ENCODE peak calls at places on chromosomes 7 and 10, in seven cellular contexts. One of them, this sample, is unnamed.

GRCh38 chr10:99444676-99445075 is 14.3 kb upstream of the GOT1 start:
- DNase-seq in anterior cingulate cortex: no peak
- DNase-seq in HEK293T: no peak
- DNase-seq in putamen: no peak
- DNase-seq in GM03348: no peak
- DNase-seq in stimulated activated CD8-positive, alpha-beta memory T cell treated with anti-CD3 and anti-CD28 coated beads, Interleukin-4, amount 100 ng/mL, for 24 hours: no peak
- DNase-seq in lower lobe of right lung: no peak
- DNase-seq in this sample: no peak

GRCh38 chr7:24601600-24601999 is 28.3 kb downstream of the PALS2 start:
- DNase-seq in lower lobe of right lung: no peak
- DNase-seq in anterior cingulate cortex: no peak
- DNase-seq in putamen: no peak
- DNase-seq in GM03348: no peak
- DNase-seq in HEK293T: no peak
- DNase-seq in stimulated activated CD8-positive, alpha-beta memory T cell treated with anti-CD3 and anti-CD28 coated beads, Interleukin-4, amount 100 ng/mL, for 24 hours: no peak
- DNase-seq in this sample: no peak

GRCh38 chr7:4171029-4171786 is 510.9 kb upstream of the FOXK1 start:
- DNase-seq in stimulated activated CD8-positive, alpha-beta memory T cell treated with anti-CD3 and anti-CD28 coated beads, Interleukin-4, amount 100 ng/mL, for 24 hours: no peak
- DNase-seq in lower lobe of right lung: no peak
- DNase-seq in GM03348: no peak
- DNase-seq in anterior cingulate cortex: no peak
- DNase-seq in HEK293T: no peak
- DNase-seq in putamen: no peak
- DNase-seq in this sample: no peak

GRCh38 chr7:117800406-117800805 is 72.8 kb downstream of the CTTNBP2 start:
- DNase-seq in putamen: no peak
- DNase-seq in GM03348: no peak
- DNase-seq in lower lobe of right lung: no peak
- DNase-seq in anterior cingulate cortex: no peak
- DNase-seq in stimulated activated CD8-positive, alpha-beta memory T cell treated with anti-CD3 and anti-CD28 coated beads, Interleukin-4, amount 100 ng/mL, for 24 hours: no peak
- DNase-seq in HEK293T: no peak
- DNase-seq in this sample: no peak

GRCh38 chr10:48792687-48793096 is 108.0 kb downstream of the WDFY4 start:
- DNase-seq in lower lobe of right lung: no peak
- DNase-seq in anterior cingulate cortex: no peak
- DNase-seq in putamen: no peak
- DNase-seq in GM03348: peak
- DNase-seq in stimulated activated CD8-positive, alpha-beta memory T cell treated with anti-CD3 and anti-CD28 coated beads, Interleukin-4, amount 100 ng/mL, for 24 hours: no peak
- DNase-seq in HEK293T: no peak
- DNase-seq in this sample: no peak

GRCh38 chr10:8216893-8217292 is 162.4 kb downstream of the GATA3 start:
- DNase-seq in GM03348: no peak
- DNase-seq in HEK293T: no peak
- DNase-seq in lower lobe of right lung: no peak
- DNase-seq in stimulated activated CD8-positive, alpha-beta memory T cell treated with anti-CD3 and anti-CD28 coated beads, Interleukin-4, amount 100 ng/mL, for 24 hours: no peak
- DNase-seq in putamen: no peak
- DNase-seq in anterior cingulate cortex: no peak
- DNase-seq in this sample: no peak

GRCh38 chr7:134211817-134212216 is 84.7 kb downstream of the LRGUK start:
- DNase-seq in lower lobe of right lung: no peak
- DNase-seq in putamen: no peak
- DNase-seq in GM03348: no peak
- DNase-seq in anterior cingulate cortex: no peak
- DNase-seq in HEK293T: no peak
- DNase-seq in stimulated activated CD8-positive, alpha-beta memory T cell treated with anti-CD3 and anti-CD28 coated beads, Interleukin-4, amount 100 ng/mL, for 24 hours: no peak
- DNase-seq in this sample: no peak

GRCh38 chr7:30473393-30473775 is 5.2 kb downstream of the NOD1 start:
- DNase-seq in HEK293T: no peak
- DNase-seq in anterior cingulate cortex: no peak
- DNase-seq in stimulated activated CD8-positive, alpha-beta memory T cell treated with anti-CD3 and anti-CD28 coated beads, Interleukin-4, amount 100 ng/mL, for 24 hours: no peak
- DNase-seq in GM03348: no peak
- DNase-seq in lower lobe of right lung: no peak
- DNase-seq in putamen: no peak
- DNase-seq in this sample: no peak

GRCh38 chr7:75712517-75713361 is 26.0 kb downstream of the HIP1 start:
- DNase-seq in putamen: no peak
- DNase-seq in anterior cingulate cortex: no peak
- DNase-seq in GM03348: no peak
- DNase-seq in lower lobe of right lung: peak
- DNase-seq in stimulated activated CD8-positive, alpha-beta memory T cell treated with anti-CD3 and anti-CD28 coated beads, Interleukin-4, amount 100 ng/mL, for 24 hours: no peak
- DNase-seq in HEK293T: no peak
- DNase-seq in this sample: no peak

GRCh38 chr10:112232670-112233069 is 49.1 kb upstream of the GPAM start:
- DNase-seq in lower lobe of right lung: no peak
- DNase-seq in HEK293T: no peak
- DNase-seq in anterior cingulate cortex: no peak
- DNase-seq in GM03348: no peak
- DNase-seq in putamen: no peak
- DNase-seq in stimulated activated CD8-positive, alpha-beta memory T cell treated with anti-CD3 and anti-CD28 coated beads, Interleukin-4, amount 100 ng/mL, for 24 hours: no peak
- DNase-seq in this sample: no peak

GRCh38 chr7:153858335-153858734 is 193.9 kb upstream of the DPP6 start:
- DNase-seq in anterior cingulate cortex: peak
- DNase-seq in HEK293T: no peak
- DNase-seq in stimulated activated CD8-positive, alpha-beta memory T cell treated with anti-CD3 and anti-CD28 coated beads, Interleukin-4, amount 100 ng/mL, for 24 hours: no peak
- DNase-seq in GM03348: no peak
- DNase-seq in putamen: no peak
- DNase-seq in lower lobe of right lung: no peak
- DNase-seq in this sample: no peak

GRCh38 chr10:71201921-71202713 is 10.3 kb upstream of the UNC5B start:
- DNase-seq in GM03348: no peak
- DNase-seq in HEK293T: no peak
- DNase-seq in anterior cingulate cortex: no peak
- DNase-seq in putamen: no peak
- DNase-seq in lower lobe of right lung: no peak
- DNase-seq in stimulated activated CD8-positive, alpha-beta memory T cell treated with anti-CD3 and anti-CD28 coated beads, Interleukin-4, amount 100 ng/mL, for 24 hours: no peak
- DNase-seq in this sample: no peak

GRCh38 chr10:7808686-7809267 is 9.5 kb upstream of the TAF3 start:
- DNase-seq in HEK293T: no peak
- DNase-seq in anterior cingulate cortex: no peak
- DNase-seq in stimulated activated CD8-positive, alpha-beta memory T cell treated with anti-CD3 and anti-CD28 coated beads, Interleukin-4, amount 100 ng/mL, for 24 hours: no peak
- DNase-seq in lower lobe of right lung: no peak
- DNase-seq in GM03348: no peak
- DNase-seq in putamen: no peak
- DNase-seq in this sample: no peak

GRCh38 chr7:79212334-79212733 is 241.1 kb downstream of the MAGI2 start:
- DNase-seq in GM03348: no peak
- DNase-seq in putamen: no peak
- DNase-seq in lower lobe of right lung: no peak
- DNase-seq in anterior cingulate cortex: no peak
- DNase-seq in stimulated activated CD8-positive, alpha-beta memory T cell treated with anti-CD3 and anti-CD28 coated beads, Interleukin-4, amount 100 ng/mL, for 24 hours: no peak
- DNase-seq in HEK293T: no peak
- DNase-seq in this sample: no peak

GRCh38 chr10:115939101-115939815 is 333.7 kb downstream of the GFRA1 start:
- DNase-seq in stimulated activated CD8-positive, alpha-beta memory T cell treated with anti-CD3 and anti-CD28 coated beads, Interleukin-4, amount 100 ng/mL, for 24 hours: no peak
- DNase-seq in HEK293T: no peak
- DNase-seq in anterior cingulate cortex: no peak
- DNase-seq in lower lobe of right lung: no peak
- DNase-seq in putamen: no peak
- DNase-seq in GM03348: no peak
- DNase-seq in this sample: no peak

GRCh38 chr7:157584420-157584819 is 247.6 kb downstream of the DNAJB6 start:
- DNase-seq in GM03348: no peak
- DNase-seq in putamen: peak
- DNase-seq in anterior cingulate cortex: peak
- DNase-seq in lower lobe of right lung: no peak
- DNase-seq in stimulated activated CD8-positive, alpha-beta memory T cell treated with anti-CD3 and anti-CD28 coated beads, Interleukin-4, amount 100 ng/mL, for 24 hours: no peak
- DNase-seq in HEK293T: no peak
- DNase-seq in this sample: no peak

GRCh38 chr10:15225511-15225910 is 57.0 kb upstream of the NMT2 start:
- DNase-seq in stimulated activated CD8-positive, alpha-beta memory T cell treated with anti-CD3 and anti-CD28 coated beads, Interleukin-4, amount 100 ng/mL, for 24 hours: no peak
- DNase-seq in anterior cingulate cortex: no peak
- DNase-seq in HEK293T: no peak
- DNase-seq in putamen: no peak
- DNase-seq in GM03348: no peak
- DNase-seq in lower lobe of right lung: no peak
- DNase-seq in this sample: no peak

GRCh38 chr7:90766814-90767564 is 170.9 kb downstream of the CDK14 start:
- DNase-seq in putamen: no peak
- DNase-seq in stimulated activated CD8-positive, alpha-beta memory T cell treated with anti-CD3 and anti-CD28 coated beads, Interleukin-4, amount 100 ng/mL, for 24 hours: no peak
- DNase-seq in anterior cingulate cortex: peak
- DNase-seq in GM03348: peak
- DNase-seq in HEK293T: no peak
- DNase-seq in lower lobe of right lung: no peak
- DNase-seq in this sample: peak

GRCh38 chr7:108062250-108063014 is 59.5 kb upstream of the LAMB1 start:
- DNase-seq in stimulated activated CD8-positive, alpha-beta memory T cell treated with anti-CD3 and anti-CD28 coated beads, Interleukin-4, amount 100 ng/mL, for 24 hours: no peak
- DNase-seq in GM03348: no peak
- DNase-seq in putamen: no peak
- DNase-seq in HEK293T: no peak
- DNase-seq in lower lobe of right lung: no peak
- DNase-seq in anterior cingulate cortex: no peak
- DNase-seq in this sample: no peak

GRCh38 chr7:140677496-140677895 is 4.8 kb downstream of the ADCK2 start:
- DNase-seq in putamen: no peak
- DNase-seq in lower lobe of right lung: no peak
- DNase-seq in HEK293T: no peak
- DNase-seq in anterior cingulate cortex: no peak
- DNase-seq in GM03348: no peak
- DNase-seq in stimulated activated CD8-positive, alpha-beta memory T cell treated with anti-CD3 and anti-CD28 coated beads, Interleukin-4, amount 100 ng/mL, for 24 hours: no peak
- DNase-seq in this sample: no peak